ENCODE peak calls at places on chromosomes 1 and 21, in nine cellular contexts. S is breast epithelium, F is endothelial cell of umbilical vein, G is Panc1, T is HCT116, Q is stomach, A is K562, L is suprapubic skin, U is GM23338. J is an unnamed sample.

GRCh38 chr1:93661829-93662474 is 19.7 kb downstream of the BCAR3 start:
- DNase-seq in S (no peak), F (peak; percentile 63), G (no peak), T (no peak), Q (no peak), A (peak; percentile 19), L (no peak), U (no peak), J (no peak)

GRCh38 chr1:19436716-19437476 is 48.4 kb downstream of the CAPZB start:
- DNase-seq in S (peak; percentile 73), F (peak; percentile 84), G (no peak), T (no peak), Q (peak; percentile 83), A (no peak), L (peak; percentile 92), U (no peak), J (peak; percentile 94)

GRCh38 chr1:160398823-160399222 is 1.5 kb upstream of the VANGL2 start:
- DNase-seq in S (no peak), F (no peak), G (no peak), T (no peak), Q (no peak), A (no peak), L (no peak), U (no peak), J (no peak)

GRCh38 chr1:11944358-11944981 is 10.0 kb downstream of the PLOD1 start:
- DNase-seq in S (no peak), F (no peak), G (no peak), T (no peak), Q (no peak), A (no peak), L (no peak), U (peak; percentile 57), J (peak; percentile 64)

GRCh38 chr1:204924013-204924759 is 53.5 kb downstream of the NFASC start:
- DNase-seq in S (no peak), F (no peak), G (no peak), T (no peak), Q (no peak), A (no peak), L (no peak), U (peak; percentile 93), J (no peak)

GRCh38 chr1:118973536-118974160 is 14.5 kb downstream of the TBX15 start:
- DNase-seq in S (no peak), F (no peak), G (no peak), T (no peak), Q (no peak), A (no peak), L (no peak), U (no peak), J (no peak)

GRCh38 chr1:247079141-247079874 is 697 bp upstream of the ZNF670 start:
- DNase-seq in S (no peak), F (no peak), G (peak; percentile 20), T (no peak), Q (no peak), A (no peak), L (no peak), U (peak; percentile 47), J (no peak)

GRCh38 chr1:181918893-181919728 is 142.4 kb downstream of the ZNF648 start:
- DNase-seq in S (no peak), F (no peak), G (no peak), T (no peak), Q (no peak), A (no peak), L (no peak), U (peak; percentile 35), J (no peak)

GRCh38 chr21:45052960-45053359 is 21.4 kb upstream of the ADARB1 start:
- DNase-seq in S (no peak), F (no peak), G (no peak), T (no peak), Q (no peak), A (no peak), L (no peak), U (no peak), J (no peak)

GRCh38 chr1:204696606-204697005 is 11.1 kb upstream of the LRRN2 start:
- DNase-seq in S (no peak), F (no peak), G (no peak), T (no peak), Q (no peak), A (no peak), L (no peak), U (no peak), J (no peak)

GRCh38 chr1:230573647-230574046 is 68.6 kb upstream of the COG2 start:
- DNase-seq in S (no peak), F (no peak), G (no peak), T (no peak), Q (no peak), A (no peak), L (no peak), U (no peak), J (no peak)

GRCh38 chr1:184696403-184696802 is 58.3 kb downstream of the EDEM3 start:
- DNase-seq in S (no peak), F (no peak), G (no peak), T (no peak), Q (no peak), A (no peak), L (no peak), U (peak; percentile 54), J (no peak)

GRCh38 chr1:206905295-206906164 is 8.3 kb downstream of the IL24 start:
- DNase-seq in S (no peak), F (no peak), G (no peak), T (peak; percentile 31), Q (no peak), A (no peak), L (no peak), U (no peak), J (no peak)

DNA sequence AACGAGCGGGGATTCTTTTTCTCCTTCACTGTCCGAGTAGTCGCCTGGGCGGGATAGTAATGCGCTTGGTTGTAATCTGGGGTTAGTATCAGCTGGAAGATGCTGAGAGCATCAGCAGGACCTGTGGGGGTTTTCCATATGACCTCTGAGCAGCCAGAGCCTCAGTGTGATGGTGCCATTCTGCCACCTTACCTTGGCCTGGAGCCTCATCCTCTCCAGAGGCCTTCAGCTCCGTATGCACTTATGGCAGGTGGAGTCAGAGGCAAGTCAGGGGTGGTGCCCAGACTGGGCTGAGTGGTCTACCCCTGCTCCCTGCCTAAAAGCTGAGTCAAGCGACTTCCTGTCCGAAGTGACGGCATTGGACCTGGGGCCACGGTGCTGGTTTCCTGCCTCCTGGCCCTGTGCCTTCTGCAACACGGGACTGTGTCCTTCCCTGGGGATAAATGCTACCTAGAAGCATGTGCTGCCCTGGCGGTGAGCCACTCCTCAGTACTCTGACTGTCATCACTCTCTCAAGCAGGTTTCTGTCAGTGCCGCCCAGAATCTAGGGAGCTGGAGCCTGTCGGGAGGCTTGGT is 24.7 kb downstream of the TENT5C start:
- DNase-seq in S (no peak), F (no peak), G (no peak), T (no peak), Q (no peak), A (no peak), L (no peak), U (no peak), J (no peak)
- H3K27me3 ChIP-seq in S (no peaks in the 10 kb centered on the region), F (peaks cover 4% of the 10 kb centered on the region), G (no peaks in the 10 kb centered on the region), T (no peaks in the 10 kb centered on the region), Q (no peaks in the 10 kb centered on the region), A (no peaks in the 10 kb centered on the region), L (no peaks in the 10 kb centered on the region), U (no peaks in the 10 kb centered on the region), J (no peaks in the 10 kb centered on the region)

DNA sequence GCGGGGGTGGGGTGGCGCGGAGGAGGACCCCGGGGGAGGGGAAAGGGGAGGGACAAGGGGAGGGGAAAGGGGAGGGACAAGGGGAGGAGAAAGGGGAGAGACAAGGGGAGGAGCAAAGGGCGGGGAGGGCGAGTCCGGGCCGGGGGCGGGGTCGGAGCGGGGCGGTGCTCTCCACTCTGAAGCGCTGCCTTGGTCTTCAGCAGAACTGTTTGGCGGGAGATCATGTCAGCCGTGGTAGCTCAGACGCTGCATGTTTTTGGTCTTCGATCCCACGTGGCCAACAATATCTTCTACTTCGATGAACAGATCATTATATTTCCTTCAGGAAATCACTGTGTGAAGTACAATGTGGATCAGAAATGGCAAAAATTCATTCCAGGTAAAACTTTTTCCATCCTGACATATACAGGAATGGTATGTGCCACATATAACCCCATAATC is 422 bp downstream of the CFAP57 start:
- DNase-seq in S (peak; percentile 75), F (peak; percentile 77), G (peak; percentile 25), T (peak; percentile 84), Q (peak; percentile 86), A (peak; percentile 98), L (peak; percentile 92), U (peak; percentile 87), J (peak; percentile 83)
- TF ChIP-seq POLR2AphosphoS5 in S (no peak), F (no peak), G (no peak), T (no peak), Q (no peak), A (no peak), L (no peak), U (no peak), J (no peak)

DNA sequence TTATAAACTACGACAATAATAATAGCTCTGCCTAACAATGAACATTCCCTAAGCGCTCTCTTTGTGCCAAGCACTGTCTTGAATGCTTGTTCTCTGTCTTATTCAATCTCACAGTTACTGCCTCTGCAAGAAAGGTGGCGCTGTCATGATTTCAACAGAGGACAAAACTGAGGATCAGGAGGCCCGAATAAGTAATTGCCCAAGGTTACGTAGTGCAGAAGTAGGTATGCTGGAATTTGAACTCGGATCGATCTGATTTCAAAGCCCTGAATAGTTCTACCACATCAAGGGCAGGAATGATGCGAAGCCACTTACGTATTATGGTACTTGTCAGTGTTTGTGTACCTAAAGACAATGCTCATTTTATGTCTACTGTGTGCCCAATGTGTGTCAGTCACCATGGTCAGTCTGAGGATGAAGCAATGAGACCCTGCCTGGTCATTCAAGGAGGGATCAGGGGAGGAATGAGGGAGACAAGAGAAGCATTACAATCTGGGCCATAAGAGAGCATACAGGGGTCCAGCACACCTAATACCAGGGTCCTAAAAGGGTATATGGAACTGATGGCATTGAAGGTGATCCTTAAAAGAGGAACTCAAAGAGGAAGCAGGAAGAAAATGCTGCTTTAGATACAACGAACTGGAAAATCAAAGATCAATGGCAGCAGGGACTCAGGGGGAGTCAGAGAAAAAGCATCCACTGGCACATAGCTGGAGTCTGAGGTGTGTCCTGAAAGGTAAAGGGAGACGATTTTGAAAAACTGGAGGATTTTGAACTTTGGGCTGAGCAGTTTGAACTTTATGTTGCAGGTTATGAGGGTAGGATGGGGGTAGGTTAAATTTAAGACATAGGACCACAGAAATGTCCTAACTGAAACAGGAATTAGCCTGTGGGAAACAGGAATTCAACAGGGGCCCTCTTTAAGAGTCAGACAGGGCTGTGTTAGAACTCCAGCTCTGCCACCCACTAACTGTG is 389.1 kb downstream of the PLPP3 start:
- DNase-seq in S (no peak), F (peak; percentile 6), G (no peak), T (peak; percentile 6), Q (no peak), A (no peak), L (no peak), U (peak; percentile 83), J (no peak)
- TF ChIP-seq CTCF in S (no peak), F (no peak), G (peak; percentile 45), T (peak; percentile 54), Q (no peak), A (no peak), L (no peak), U (peak; percentile 82), J (no peak)

DNA sequence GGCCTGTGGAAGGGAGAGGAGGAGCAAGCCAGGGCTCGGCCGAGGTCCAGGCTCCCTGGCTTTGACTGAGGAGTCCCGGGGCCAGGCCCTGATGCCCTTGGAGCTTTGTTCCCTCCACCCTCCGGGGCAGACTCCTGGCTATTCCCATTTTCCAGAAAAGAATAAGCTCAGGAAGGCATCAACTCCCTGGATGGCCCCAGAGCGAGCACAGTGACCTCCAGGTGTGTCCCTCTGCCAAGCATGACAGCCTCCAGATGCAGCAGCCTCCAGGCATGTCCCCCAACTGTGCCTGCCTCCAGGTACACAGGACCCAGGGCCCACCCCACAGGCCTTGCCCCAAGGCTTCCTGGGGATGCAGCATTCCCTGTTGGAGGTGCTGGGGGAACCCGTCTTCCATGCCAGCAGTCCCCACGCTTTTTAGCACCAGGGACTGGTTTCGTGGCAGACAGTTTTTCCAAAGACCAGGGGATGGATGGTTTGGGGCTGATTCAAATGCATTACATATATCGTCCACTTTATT is 15.7 kb upstream of the ARHGEF16 start:
- DNase-seq in S (no peak), F (no peak), G (no peak), T (no peak), Q (no peak), A (no peak), L (no peak), U (no peak), J (no peak)
- H3K27me3 ChIP-seq in S (no peaks in the 10 kb centered on the region), F (peaks cover 2% of the 10 kb centered on the region), G (no peaks in the 10 kb centered on the region), T (peaks cover 5% of the 10 kb centered on the region), Q (no peaks in the 10 kb centered on the region), A (peaks cover 73% of the 10 kb centered on the region), L (peaks cover 67% of the 10 kb centered on the region), U (no peaks in the 10 kb centered on the region), J (peaks cover 5% of the 10 kb centered on the region)